ENCODE peak calls at places on chromosomes 11 and 22, in four cellular contexts. C, Z, M and I are unnamed samples.

GRCh38 chr22:19803736-19804267 is 43.2 kb downstream of the TBX1 start:
- DNase-seq in M (no peak), Z (no peak), C (no peak), I (peak; percentile 20)

GRCh38 chr11:62981743-62982142 is 3.0 kb downstream of the SLC22A6 start:
- DNase-seq in C (no peak), M (no peak), Z (no peak), I (no peak)

GRCh38 chr11:67486481-67487195 is 3.8 kb downstream of the AIP start:
- DNase-seq in M (no peak), C (no peak), Z (no peak), I (no peak)

GRCh38 chr11:95282337-95282751 is 51.3 kb upstream of the SESN3 start:
- DNase-seq in M (peak; percentile 84), Z (no peak), C (no peak), I (no peak)

GRCh38 chr11:93133710-93134109 is 64.1 kb downstream of the SLC36A4 start:
- DNase-seq in C (no peak), Z (no peak), M (no peak), I (no peak)

GRCh38 chr11:83818349-83818748 is 532.2 kb upstream of the CCDC90B start:
- DNase-seq in C (no peak), M (no peak), Z (no peak), I (no peak)

GRCh38 chr11:128457874-128458273 is 129.5 kb downstream of the ETS1 start:
- DNase-seq in M (no peak), C (no peak), Z (no peak), I (no peak)

GRCh38 chr11:129766858-129767604 is 48.6 kb upstream of the TMEM45B start:
- DNase-seq in C (peak; percentile 44), M (peak; percentile 52), Z (no peak), I (peak; percentile 29)

GRCh38 chr11:59429924-59430516 is 3.8 kb upstream of the OR5A2 start:
- DNase-seq in M (peak; percentile 53), Z (peak; percentile 56), C (peak; percentile 56), I (peak; percentile 34)

GRCh38 chr11:126348806-126349582 is 6.5 kb upstream of the ST3GAL4 start:
- DNase-seq in M (no peak), Z (no peak), C (no peak), I (no peak)

DNA sequence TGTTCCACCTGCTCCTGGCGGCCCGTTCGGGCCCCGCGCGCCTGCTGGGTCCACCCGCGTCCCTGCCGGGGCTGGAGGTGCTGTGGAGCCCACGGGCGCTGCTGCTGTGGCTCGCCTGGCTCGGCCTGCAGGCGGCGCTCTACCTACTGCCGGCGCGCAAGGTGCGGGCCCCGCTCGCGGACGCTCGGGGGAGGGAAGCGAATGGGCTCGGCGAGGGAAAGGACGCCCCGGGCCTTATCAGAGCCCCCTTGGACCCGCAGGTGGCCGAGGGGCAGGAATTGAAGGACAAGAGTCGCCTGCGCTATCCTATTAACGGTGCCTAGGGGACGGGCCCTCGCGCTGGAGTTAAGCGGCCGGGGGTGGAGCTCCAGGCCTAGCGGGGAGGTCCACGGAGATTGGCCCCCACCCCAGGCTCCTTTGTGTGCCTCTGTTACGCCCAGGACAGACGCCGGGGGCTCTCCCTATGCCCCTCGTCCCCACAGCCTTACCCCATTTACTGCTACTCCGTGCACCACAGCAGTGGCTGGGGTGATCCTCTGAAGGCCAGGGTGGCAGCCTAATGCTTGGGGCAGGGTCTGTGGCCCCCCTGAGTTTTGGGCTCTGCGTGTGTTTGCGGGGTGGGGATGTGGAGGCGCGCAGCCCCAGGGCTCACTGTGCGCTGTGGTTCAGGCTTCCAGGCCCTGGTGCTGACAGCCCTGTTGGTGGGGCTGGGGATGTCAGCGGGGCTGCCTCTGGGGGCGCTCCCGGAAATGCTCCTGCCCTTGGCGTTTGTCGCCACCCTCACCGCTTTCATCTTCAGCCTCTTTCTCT is 1.1 kb downstream of the TM7SF2 start:
- DNase-seq in C (no peak), Z (peak; percentile 82), M (peak; percentile 41), I (peak; percentile 85)
- TF ChIP-seq ELF1 in C (no peak), Z (peak; percentile 26), M (peak; percentile 53), I (no peak)

DNA sequence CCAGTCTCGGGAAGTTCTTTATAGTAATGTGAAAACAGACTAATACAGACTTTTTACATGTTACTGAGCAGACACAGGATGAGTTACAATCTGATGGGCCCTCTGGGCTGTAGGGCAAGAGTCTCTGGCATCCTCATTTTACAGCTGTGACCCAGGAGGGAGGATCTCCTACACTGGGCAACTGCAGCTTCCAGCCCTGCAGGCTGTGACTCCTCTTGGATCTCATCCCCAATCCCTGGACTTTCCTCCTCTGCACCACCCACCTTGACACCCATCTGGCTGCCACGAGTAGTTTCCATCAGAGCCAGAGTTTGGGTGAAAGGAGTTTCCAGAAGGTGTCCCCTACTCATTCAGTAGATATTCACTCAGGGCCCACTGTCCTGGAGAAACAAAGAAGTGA is 48.9 kb upstream of the MYEOV start:
- DNase-seq in C (no peak), Z (no peak), M (no peak), I (no peak)
- TF ChIP-seq ELF1 in C (no peak), Z (no peak), M (no peak), I (no peak)

DNA sequence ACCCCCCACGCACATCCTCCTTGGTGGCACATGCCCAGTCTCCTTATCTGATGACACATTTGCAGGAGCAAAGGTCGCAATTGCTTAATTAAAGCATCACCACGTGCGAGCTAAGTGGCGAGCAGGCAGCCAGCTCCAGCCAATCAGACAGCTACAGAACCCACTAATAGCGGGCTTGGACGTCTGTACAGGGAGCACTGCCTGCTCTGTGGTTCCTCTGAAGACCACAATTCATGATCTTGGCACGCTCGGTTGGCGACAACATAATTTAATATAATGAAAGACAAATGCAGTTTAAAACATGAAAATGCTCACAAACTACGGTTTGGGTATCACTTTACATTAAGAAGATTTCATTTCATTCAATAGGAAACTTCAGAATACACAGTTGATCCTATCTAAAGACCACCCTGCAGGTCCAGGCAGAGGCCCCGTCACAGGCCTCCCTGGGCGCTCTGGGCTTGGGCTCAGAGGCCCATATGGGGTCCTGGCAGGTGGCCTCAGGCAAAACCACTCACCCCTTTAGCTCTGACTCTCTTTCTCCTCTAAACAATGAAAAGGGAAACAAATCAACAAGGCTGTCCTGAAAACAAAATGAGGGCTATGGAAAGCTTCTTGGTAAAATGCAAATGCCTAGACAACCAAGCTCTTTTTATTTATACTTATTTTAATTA is 10.4 kb downstream of the PACSIN2 start:
- DNase-seq in M (peak; percentile 58), C (no peak), Z (no peak), I (no peak)
- TF ChIP-seq ELF1 in M (no peak), C (no peak), Z (no peak), I (no peak)

GRCh38 chr11:79417069-79417920 is 23.5 kb downstream of the TENM4 start:
- DNase-seq in Z (no peak), C (no peak), M (no peak), I (no peak)
- TF ChIP-seq ELF1 in Z (no peak), C (no peak), M (no peak), I (no peak)

GRCh38 chr11:121534131-121535093 is 81.6 kb upstream of the SORL1-AS1 start:
- DNase-seq in C (no peak), Z (no peak), M (no peak), I (no peak)
- TF ChIP-seq ELF1 in C (no peak), Z (no peak), M (no peak), I (no peak)

GRCh38 chr11:2263724-2264360 is 6.5 kb downstream of the ASCL2 start:
- DNase-seq in M (no peak), Z (peak; percentile 4), C (no peak), I (no peak)
- TF ChIP-seq ELF1 in M (no peak), Z (no peak), C (no peak), I (no peak)

GRCh38 chr11:105960252-105961245 is 61.5 kb downstream of the MSANTD4 start:
- DNase-seq in Z (peak; percentile 15), C (no peak), M (peak; percentile 2), I (no peak)
- TF ChIP-seq ELF1 in Z (no peak), C (no peak), M (no peak), I (no peak)

DNA sequence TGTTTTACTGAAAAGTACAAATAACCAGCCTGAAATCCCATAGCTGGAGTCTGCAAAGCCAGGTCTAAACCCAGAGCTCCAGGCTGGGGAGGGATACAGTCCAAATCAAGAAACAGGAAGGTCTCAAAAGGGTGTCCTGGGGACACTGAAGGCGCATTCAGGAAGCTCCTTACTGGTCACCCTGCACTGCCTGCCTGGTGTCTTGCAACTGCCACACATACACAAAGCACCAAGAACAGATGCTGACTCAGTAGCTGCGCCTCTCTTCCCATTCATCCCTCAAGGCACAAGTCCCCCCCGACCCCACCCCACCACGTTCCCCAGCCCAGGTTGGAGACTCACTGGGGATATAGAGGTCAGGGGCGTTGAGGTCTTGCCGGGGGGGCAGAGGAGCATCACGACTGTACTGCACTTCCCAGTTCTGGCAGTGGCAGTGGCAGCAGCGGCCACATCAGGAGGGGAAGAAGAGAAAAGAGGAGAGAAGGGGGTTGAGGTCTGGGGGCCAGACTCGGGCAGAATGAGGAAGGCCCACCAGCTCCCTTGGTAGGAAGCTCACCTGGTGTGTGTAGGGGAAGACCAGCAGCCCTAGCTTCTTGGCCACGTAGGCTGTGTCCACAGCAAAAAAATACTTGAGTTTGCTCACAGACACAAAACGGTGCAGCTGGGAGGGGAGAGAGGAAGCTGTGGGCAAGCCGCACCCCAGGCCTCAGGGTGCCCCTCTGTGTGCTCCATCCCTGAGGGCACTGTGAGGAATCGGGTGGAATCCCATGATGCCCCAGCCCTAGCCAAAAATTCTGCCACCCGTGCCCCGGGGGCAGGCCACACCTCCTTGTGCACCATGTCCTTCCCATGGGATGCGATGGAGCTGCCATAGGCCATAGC is 1.4 kb downstream of the YIF1A start:
- DNase-seq in M (no peak), Z (no peak), C (no peak), I (no peak)
- TF ChIP-seq ELF1 in M (no peak), Z (no peak), C (no peak), I (no peak)

GRCh38 chr11:77361184-77361583 is 59.7 kb upstream of the GDPD4 start:
- DNase-seq in Z (no peak), C (no peak), M (no peak), I (no peak)
- TF ChIP-seq ELF1 in Z (no peak), C (no peak), M (no peak), I (no peak)

GRCh38 chr22:46193898-46194310 is 43.6 kb downstream of the PPARA start:
- DNase-seq in C (no peak), M (no peak), Z (peak; percentile 47), I (peak; percentile 79)
- TF ChIP-seq ELF1 in C (no peak), M (no peak), Z (no peak), I (no peak)